ENCODE peak calls at places on chromosomes 5 and 9, in six cellular contexts. F is mammary epithelial cell, Q is heart right ventricle, H is PC-3, J is ovary, X is neural progenitor cell. Y is an unnamed sample. For H3K4me1 and H3K27me3, the result is how much of the 10 kb centered on the place peaks cover.

GRCh38 chr5:39014544-39014943 is 59.7 kb downstream of the RICTOR start:
- DNase-seq in H (no peak), Q (peak), J (no peak), X (no peak), F (no peak), Y (no peak)

GRCh38 chr5:61840354-61840753 is 465.7 kb upstream of the KIF2A start:
- DNase-seq in X (no peak), H (no peak), Q (no peak), J (no peak), F (no peak), Y (no peak)

GRCh38 chr5:75438722-75439121 is 72.7 kb downstream of the CERT1 start:
- DNase-seq in H (no peak), Q (no peak), J (no peak), X (no peak), F (peak), Y (no peak)

GRCh38 chr5:137218471-137218870 is 280.7 kb downstream of the SPOCK1 start:
- DNase-seq in H (peak), F (peak), X (no peak), J (no peak), Q (no peak), Y (no peak)

GRCh38 chr9:109910616-109911568 is 130.9 kb downstream of the PALM2AKAP2 start:
- DNase-seq in J (no peak), X (no peak), H (peak), F (peak), Q (peak), Y (no peak)

GRCh38 chr5:74506119-74506518 is 134.4 kb downstream of the ENC1 start:
- DNase-seq in Q (no peak), X (no peak), H (no peak), J (no peak), F (no peak), Y (no peak)

GRCh38 chr5:139725073-139725830 is 70.4 kb upstream of the PSD2 start:
- DNase-seq in H (peak), Q (peak), F (no peak), J (peak), X (no peak), Y (no peak)

GRCh38 chr9:116243708-116244107 is 90.1 kb downstream of the PAPPA start:
- DNase-seq in X (no peak), J (no peak), H (no peak), F (no peak), Q (no peak), Y (no peak)

GRCh38 chr9:135346438-135347050 is 133.0 kb upstream of the PPP1R26 start:
- DNase-seq in Q (no peak), H (no peak), F (no peak), X (no peak), J (no peak), Y (no peak)

GRCh38 chr9:104091708-104092107 is 2.4 kb upstream of the SMC2 start:
- DNase-seq in H (no peak), X (peak), Q (peak), J (peak), F (peak), Y (no peak)

GRCh38 chr9:10366171-10366779 is 246.5 kb downstream of the PTPRD start:
- DNase-seq in X (peak), Q (peak), J (no peak), H (peak), F (peak), Y (no peak)

GRCh38 chr9:101148344-101148743 is 119.8 kb downstream of the PLPPR1 start:
- DNase-seq in H (no peak), F (no peak), X (peak), Q (no peak), J (no peak), Y (no peak)

GRCh38 chr5:177542816-177543472 is 11.4 kb downstream of the FAM193B start:
- DNase-seq in F (no peak), X (peak), Q (no peak), J (no peak), H (no peak), Y (no peak)

GRCh38 chr5:93582677-93583524 is at the start of gene NR2F1:
- DNase-seq in J (peak), X (peak), H (peak), F (peak), Q (peak), Y (no peak)

GRCh38 chr5:622359-622758 is 10.2 kb downstream of the CEP72 start:
- DNase-seq in Q (no peak), H (no peak), X (no peak), J (peak), F (no peak), Y (no peak)

DNA sequence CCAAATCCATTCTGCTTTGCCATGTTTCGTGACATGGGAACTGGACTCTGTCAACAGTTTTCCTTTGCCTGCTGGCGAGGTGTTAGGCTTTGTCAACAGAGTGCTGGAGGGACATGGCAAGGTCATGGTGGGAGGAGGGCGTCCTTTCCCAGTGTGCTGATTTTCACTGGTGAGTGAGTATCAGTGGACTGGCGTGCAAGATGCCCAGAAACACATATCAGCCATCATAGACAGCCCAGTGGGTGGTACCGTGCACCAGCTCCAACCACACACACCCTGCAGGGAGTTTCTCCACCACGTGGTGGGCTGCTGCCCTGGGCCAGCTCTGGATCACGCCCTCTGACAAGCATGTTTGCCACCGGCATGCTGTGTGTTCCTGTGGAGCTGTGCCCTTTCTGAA is 50.0 kb upstream of the ABL1 start:
- DNase-seq in X (no peak), H (no peak), J (no peak), F (no peak), Q (no peak), Y (no peak)
- H3K4me1 ChIP-seq in X (under half), H (under half), J (under half), F (under half), Q (half or more), Y (under half)

DNA sequence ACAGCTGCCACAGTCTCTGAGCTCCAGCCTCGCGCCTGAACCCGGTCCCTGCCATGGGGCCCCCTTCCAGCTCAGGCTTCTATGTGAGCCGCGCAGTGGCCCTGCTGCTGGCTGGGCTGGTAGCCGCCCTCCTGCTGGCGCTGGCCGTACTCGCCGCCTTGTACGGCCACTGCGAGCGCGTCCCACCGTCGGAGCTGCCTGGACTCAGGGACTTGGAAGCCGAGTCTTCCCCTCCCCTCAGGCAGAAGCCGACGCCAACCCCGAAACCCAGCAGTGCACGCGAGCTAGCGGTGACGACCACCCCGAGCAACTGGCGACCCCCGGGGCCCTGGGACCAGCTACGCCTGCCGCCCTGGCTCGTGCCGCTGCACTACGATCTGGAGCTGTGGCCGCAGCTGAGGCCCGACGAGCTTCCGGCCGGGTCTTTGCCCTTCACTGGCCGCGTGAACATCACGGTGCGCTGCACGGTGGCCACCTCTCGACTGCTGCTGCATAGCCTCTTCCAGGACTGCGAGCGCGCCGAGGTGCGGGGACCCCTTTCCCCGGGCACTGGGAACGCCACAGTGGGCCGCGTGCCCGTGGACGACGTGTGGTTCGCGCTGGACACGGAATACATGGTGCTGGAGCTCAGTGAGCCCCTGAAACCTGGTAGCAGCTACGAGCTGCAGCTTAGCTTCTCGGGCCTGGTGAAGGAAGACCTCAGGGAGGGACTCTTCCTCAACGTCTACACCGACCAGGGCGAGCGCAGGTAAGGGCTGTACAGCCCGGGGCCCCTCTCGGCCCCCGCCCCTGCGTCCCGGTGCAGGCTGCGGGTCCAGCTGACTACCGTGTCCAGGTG is 509 bp downstream of the LVRN start:
- DNase-seq in X (peak), Q (no peak), H (no peak), F (no peak), J (peak), Y (no peak)
- H3K27me3 ChIP-seq in X (half or more), Q (half or more), H (under half), F (under half), J (under half), Y (under half)

GRCh38 chr9:137742698-137743097 is 123.9 kb downstream of the EHMT1 start:
- DNase-seq in Q (no peak), X (no peak), J (no peak), F (no peak), H (no peak), Y (no peak)
- H3K4me1 ChIP-seq in Q (under half), X (under half), J (under half), F (under half), H (under half), Y (under half)

DNA sequence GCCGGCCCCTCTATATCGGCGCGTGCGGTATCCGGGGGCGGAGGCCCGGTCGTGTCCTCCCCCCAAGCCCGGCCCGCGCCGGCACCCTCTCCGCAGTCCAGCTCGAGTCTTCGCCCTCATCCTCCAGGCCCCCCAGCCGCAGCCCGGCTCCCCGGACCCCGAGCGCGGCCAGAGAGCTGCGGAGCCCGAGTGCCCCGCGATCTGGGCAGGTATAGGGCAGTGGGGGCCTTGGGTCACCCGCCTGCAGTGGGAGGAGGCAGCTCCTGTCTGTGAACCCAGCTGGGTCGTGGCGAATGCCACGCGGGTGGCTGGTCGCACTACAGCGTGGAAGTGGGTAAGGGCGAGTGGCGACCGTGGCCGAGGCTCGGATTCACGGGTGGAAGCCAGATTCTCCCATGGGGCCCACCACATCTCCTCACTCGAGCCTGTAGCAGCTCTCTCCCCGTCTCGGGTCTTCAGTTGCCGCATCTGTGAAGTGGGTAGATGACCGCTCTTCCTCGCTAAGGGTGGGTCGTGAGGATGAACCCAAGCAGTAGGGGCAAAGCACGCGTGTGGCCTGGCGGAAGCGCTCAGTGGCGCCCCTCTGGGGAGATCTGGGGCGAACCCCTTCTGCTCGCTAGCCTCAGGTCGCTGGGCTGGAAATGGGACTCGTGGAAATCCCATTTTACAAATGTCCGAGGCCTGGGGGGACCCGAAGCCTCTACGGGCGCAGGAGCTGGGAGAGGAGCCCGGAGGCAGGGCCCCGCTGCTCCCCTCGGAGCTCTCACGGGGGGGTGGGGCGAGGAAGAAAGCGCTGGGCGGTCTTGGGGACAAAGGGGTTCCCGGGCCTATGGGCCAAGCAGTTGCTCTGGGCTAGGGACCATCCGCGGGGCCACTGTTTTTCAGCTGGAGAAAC is 1.9 kb downstream of the NR5A1 start:
- DNase-seq in Q (no peak), F (no peak), H (no peak), X (peak), J (no peak), Y (no peak)
- H3K27me3 ChIP-seq in Q (half or more), F (under half), H (under half), X (half or more), J (under half), Y (under half)